ENCODE peak calls at places on chromosomes 6 and 20, in nine cellular contexts. P is SHP77 treated with DMSO at 0.1 percent for 48 hours; V is NCI-H345; U is activated CD8-positive, alpha-beta memory T cell treated with anti-CD3 and anti-CD28 coated beads, Interleukin-2, amount 50 U/mL, for 4 hours; E is activated CD4-positive, alpha-beta T cell treated with anti-CD3 and anti-CD28 coated beads, Interleukin-2, amount 50 U/mL, for 48 hours; N is BJ; F is T-cell; R is NCI-H1105 treated with DMSO at 0.1 percent for 48 hours; J is stimulated activated CD4-positive, alpha-beta T cell treated with anti-CD3 and anti-CD28 coated beads, Interleukin-12 subunit alpha, Interleukin-12 subunit beta, amount 100 ng/mL, for 24 hours. B is an unnamed sample.

GRCh38 chr6:14792118-14792955 is 453.5 kb upstream of the JARID2 start:
- DNase-seq in P (no peak), V (no peak), U (no peak), E (no peak), N (peak; percentile 79), F (no peak), R (peak; percentile 89), J (no peak), B (no peak)

GRCh38 chr6:81739230-81740195 is 13.0 kb downstream of the TENT5A start:
- DNase-seq in P (no peak), V (no peak), U (no peak), E (no peak), N (no peak), F (no peak), R (no peak), J (no peak), B (no peak)

GRCh38 chr6:4698901-4699659 is 77.1 kb upstream of the CDYL start:
- DNase-seq in P (peak; percentile 13), V (peak; percentile 62), U (no peak), E (no peak), N (no peak), F (no peak), R (peak; percentile 95), J (no peak), B (no peak)

GRCh38 chr6:10413850-10414765 is 766 bp downstream of the TFAP2A start:
- DNase-seq in P (no peak), V (peak; percentile 32), U (no peak), E (no peak), N (no peak), F (no peak), R (no peak), J (no peak), B (peak; percentile 82)

GRCh38 chr20:3808141-3808479 is 12.0 kb downstream of the CDC25B start:
- DNase-seq in P (no peak), V (peak; percentile 56), U (no peak), E (no peak), N (peak; percentile 86), F (no peak), R (peak; percentile 46), J (no peak), B (peak; percentile 93)

GRCh38 chr6:87851674-87852260 is 149.7 kb upstream of the AKIRIN2 start:
- DNase-seq in P (no peak), V (no peak), U (no peak), E (no peak), N (no peak), F (no peak), R (no peak), J (no peak), B (no peak)

GRCh38 chr20:19688031-19688806 is 69.8 kb upstream of the RIN2 start:
- DNase-seq in P (peak; percentile 52), V (peak; percentile 39), U (no peak), E (no peak), N (peak; percentile 61), F (no peak), R (peak; percentile 14), J (no peak), B (peak; percentile 93)

GRCh38 chr6:169725270-169726048 is 1.2 kb upstream of the PHF10 start:
- DNase-seq in P (peak; percentile 34), V (peak; percentile 31), U (no peak), E (peak; percentile 35), N (no peak), F (no peak), R (no peak), J (no peak), B (peak; percentile 91)

GRCh38 chr6:6736753-6737654 is 148.5 kb downstream of the LY86 start:
- DNase-seq in P (no peak), V (no peak), U (no peak), E (no peak), N (peak; percentile 82), F (no peak), R (no peak), J (no peak), B (peak; percentile 92)

GRCh38 chr6:96760153-96760687 is 77.1 kb downstream of the GPR63 start:
- DNase-seq in P (no peak), V (peak; percentile 24), U (no peak), E (no peak), N (no peak), F (no peak), R (no peak), J (no peak), B (no peak)

GRCh38 chr6:170087946-170088348 is 202.9 kb downstream of the DLL1 start:
- DNase-seq in P (no peak), V (no peak), U (peak; percentile 28), E (peak; percentile 55), N (no peak), F (peak; percentile 32), R (no peak), J (peak; percentile 46), B (peak; percentile 81)

GRCh38 chr6:158031445-158032353 is 50.0 kb downstream of the SYNJ2 start:
- DNase-seq in P (no peak), V (no peak), U (peak; percentile 60), E (peak; percentile 21), N (peak; percentile 61), F (peak; percentile 7), R (no peak), J (no peak), B (peak; percentile 91)

GRCh38 chr6:160057080-160057479 is 64.5 kb upstream of the SLC22A1 start:
- DNase-seq in P (no peak), V (peak; percentile 5), U (no peak), E (no peak), N (no peak), F (no peak), R (no peak), J (no peak), B (no peak)

GRCh38 chr20:58429303-58429702 is 40.3 kb downstream of the VAPB start:
- DNase-seq in P (no peak), V (no peak), U (no peak), E (no peak), N (no peak), F (no peak), R (no peak), J (no peak), B (no peak)

GRCh38 chr6:30922447-30922852 is 8.4 kb downstream of the VARS2 start:
- DNase-seq in P (no peak), V (no peak), U (no peak), E (no peak), N (no peak), F (no peak), R (no peak), J (no peak), B (no peak)

GRCh38 chr6:134589512-134589911 is 271.6 kb upstream of the SGK1 start:
- DNase-seq in P (no peak), V (no peak), U (no peak), E (no peak), N (peak; percentile 99), F (no peak), R (no peak), J (no peak), B (no peak)

GRCh38 chr20:37615507-37616425 is 78.1 kb upstream of the CTNNBL1 start:
- DNase-seq in P (peak; percentile 19), V (peak; percentile 35), U (peak; percentile 45), E (peak; percentile 71), N (no peak), F (peak; percentile 51), R (peak; percentile 83), J (peak; percentile 66), B (no peak)

GRCh38 chr6:129865013-129865412 is 3.9 kb upstream of the TMEM244 start:
- DNase-seq in P (peak; percentile 11), V (no peak), U (no peak), E (no peak), N (no peak), F (no peak), R (no peak), J (no peak), B (no peak)

GRCh38 chr20:31894980-31895675 is 24.7 kb downstream of the TTLL9 start:
- DNase-seq in P (no peak), V (no peak), U (no peak), E (no peak), N (peak; percentile 5), F (peak; percentile 11), R (no peak), J (no peak), B (peak; percentile 80)

GRCh38 chr6:165852676-165853075 is 189.6 kb upstream of the PDE10A start:
- DNase-seq in P (no peak), V (no peak), U (no peak), E (no peak), N (no peak), F (no peak), R (no peak), J (no peak), B (no peak)

B was measured in posterior vena cava.